ENCODE peak calls at places on chromosomes 13 and 19, in five cellular contexts. C is heart right ventricle, D is ascending aorta, O is left ventricle myocardium inferior, E is GM06990. L is an unnamed sample. For H3K27me3, the result is how much of the 10 kb centered on the place peaks cover.

GRCh38 chr19:752652-753517 is 2.0 kb downstream of the MISP start:
- DNase-seq in D (no peak), E (no peak), C (no peak), O (no peak), L (peak)

GRCh38 chr13:101875717-101876393 is 423.4 kb downstream of the ITGBL1 start:
- DNase-seq in D (no peak), E (no peak), O (no peak), C (no peak), L (no peak)

GRCh38 chr19:40775632-40776022 is 306 bp downstream of the MIA start:
- DNase-seq in C (no peak), D (no peak), O (no peak), E (no peak), L (no peak)

GRCh38 chr19:45150731-45151725 is 9.8 kb downstream of the NKPD1 start:
- DNase-seq in D (no peak), E (no peak), C (no peak), O (no peak), L (no peak)

GRCh38 chr19:2613507-2614295 is 88.8 kb downstream of the GNG7 start:
- DNase-seq in D (no peak), O (peak), C (no peak), E (peak), L (no peak)

GRCh38 chr13:20633802-20634201 is 66.8 kb downstream of the IFT88 start:
- DNase-seq in O (no peak), C (no peak), E (no peak), D (no peak), L (no peak)

GRCh38 chr13:20998649-20999415 is 62.6 kb downstream of the LATS2 start:
- DNase-seq in O (no peak), C (no peak), D (no peak), E (no peak), L (no peak)

GRCh38 chr13:98778749-98779148 is 26.3 kb upstream of the SLC15A1 start:
- DNase-seq in O (no peak), D (no peak), C (no peak), E (no peak), L (no peak)

GRCh38 chr13:41554626-41555386 is 97.5 kb downstream of the RGCC start:
- DNase-seq in O (no peak), D (no peak), C (no peak), E (peak), L (no peak)

GRCh38 chr13:90510319-90510718 is 837.2 kb upstream of the MIR17HG start:
- DNase-seq in C (no peak), O (no peak), E (no peak), D (no peak), L (no peak)

GRCh38 chr19:55622242-55622969 is 2.0 kb downstream of the ZNF784 start:
- DNase-seq in E (no peak), O (no peak), D (no peak), C (no peak), L (no peak)

GRCh38 chr19:2723747-2724146 is 2.6 kb upstream of the DIRAS1 start:
- DNase-seq in D (no peak), O (no peak), C (no peak), E (no peak), L (no peak)

GRCh38 chr19:30227661-30228112 is 144.5 kb upstream of the ZNF536 start:
- DNase-seq in D (no peak), E (peak), C (peak), O (peak), L (peak)

GRCh38 chr19:24033962-24034342 is 53.0 kb upstream of the ZNF254 start:
- DNase-seq in C (peak), D (peak), O (peak), E (no peak), L (peak)

GRCh38 chr19:50204811-50205675 is 1.6 kb downstream of the MYH14 start:
- DNase-seq in C (peak), D (no peak), O (peak), E (peak), L (no peak)

GRCh38 chr19:41994521-41994971 is 516 bp upstream of the ATP1A3 start:
- DNase-seq in D (no peak), E (no peak), C (no peak), O (no peak), L (no peak)

GRCh38 chr19:41997851-41998229 is 3.8 kb upstream of the ATP1A3 start:
- DNase-seq in C (no peak), O (no peak), E (no peak), D (no peak), L (no peak)

GRCh38 chr19:41994994-41995958 is 1.2 kb upstream of the ATP1A3 start:
- DNase-seq in O (no peak), C (no peak), D (no peak), E (no peak), L (no peak)

GRCh38 chr19:41997121-41997850 is 3.3 kb upstream of the ATP1A3 start:
- DNase-seq in C (peak), D (no peak), E (no peak), O (peak), L (no peak)

GRCh38 chr19:41995959-41996797 is 2.1 kb upstream of the ATP1A3 start:
- DNase-seq in E (no peak), C (no peak), O (no peak), D (no peak), L (no peak)
- H3K27me3 ChIP-seq in E (under half), C (half or more), O (half or more), D (under half), L (under half)

GRCh38 chr13:50267917-50268316 is 252.7 kb downstream of the KCNRG start:
- DNase-seq in O (no peak), E (no peak), C (no peak), D (no peak), L (no peak)

GRCh38 chr13:50274181-50274580 is 258.9 kb downstream of the KCNRG start:
- DNase-seq in E (no peak), O (no peak), D (no peak), C (no peak), L (no peak)

GRCh38 chr13:50268500-50268899 is 253.3 kb downstream of the KCNRG start:
- DNase-seq in C (no peak), D (no peak), O (no peak), E (no peak), L (no peak)
- TF ChIP-seq CTCF in C (no peak), D (no peak), O (no peak), E (no peak), L (no peak)

DNA sequence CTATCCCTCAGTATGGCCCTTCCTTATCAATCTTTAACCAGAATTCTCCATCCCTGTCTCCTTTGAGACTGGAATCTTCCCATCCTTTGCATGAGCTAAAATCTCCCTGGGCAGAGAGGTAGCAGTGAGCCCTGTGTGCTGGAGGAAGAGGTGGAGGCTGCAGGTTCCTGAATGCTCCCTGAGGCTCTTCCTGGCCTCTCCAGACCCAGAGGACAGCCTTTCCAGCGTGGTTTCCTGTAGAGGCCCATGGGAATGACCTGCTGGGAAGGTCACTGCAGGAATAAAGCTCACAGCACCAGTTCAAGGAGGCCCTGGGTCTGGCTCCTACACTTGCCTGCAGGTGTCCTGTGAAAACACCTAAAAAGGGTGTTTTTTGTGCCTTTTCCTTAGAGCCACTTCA is 4.6 kb downstream of the OR10H2 start:
- DNase-seq in O (no peak), C (no peak), E (no peak), D (no peak), L (no peak)
- H3K27me3 ChIP-seq in O (under half), C (under half), E (under half), D (under half), L (under half)

GRCh38 chr19:11798391-11799296 is at the start of gene ZNF491:
- DNase-seq in D (peak), C (peak), E (peak), O (peak), L (peak)
- TF ChIP-seq CTCF in D (no peak), C (peak), E (peak), O (peak), L (no peak)

GRCh38 chr13:76778906-76779305 is 107.3 kb downstream of the KCTD12 start:
- DNase-seq in D (no peak), C (no peak), O (no peak), E (no peak), L (no peak)
- H3K27me3 ChIP-seq in D (under half), C (under half), O (under half), E (under half), L (under half)

DNA sequence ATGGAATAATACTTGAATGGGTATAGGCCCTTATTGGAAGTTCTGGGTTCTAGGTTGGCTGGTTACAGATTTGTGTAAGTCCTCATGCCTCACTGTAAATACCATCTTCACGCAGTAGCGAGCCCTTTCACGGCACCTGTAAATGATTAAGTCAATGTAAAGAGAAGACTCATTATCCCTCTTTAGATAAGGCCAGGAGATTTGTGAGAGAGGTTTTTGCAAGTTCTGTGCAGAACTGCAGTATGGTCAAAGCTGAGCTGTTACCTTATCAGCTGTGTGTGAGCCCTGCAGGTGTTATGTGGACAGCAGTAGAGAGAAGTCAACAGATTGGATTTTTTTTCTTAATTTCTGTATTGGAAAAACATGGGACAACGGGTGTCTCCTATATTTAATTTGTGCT is 141.6 kb downstream of the SHISA2 start:
- DNase-seq in C (no peak), O (no peak), E (no peak), D (no peak), L (no peak)
- TF ChIP-seq CTCF in C (no peak), O (no peak), E (no peak), D (no peak), L (no peak)

GRCh38 chr19:13027031-13027430 is 31.8 kb downstream of the NFIX start:
- DNase-seq in C (no peak), O (no peak), D (no peak), E (no peak), L (no peak)
- H3K27me3 ChIP-seq in C (under half), O (under half), D (under half), E (under half), L (under half)

L was measured in ovary.